ENCODE peak calls at places on chromosomes 5 and 9, in four cellular contexts. R is transverse colon; O is tibial artery; W is CD4-positive, CD25-positive, alpha-beta regulatory T cell. M is an unnamed sample. For H3K36me3, the result is how much of the 10 kb centered on the place peaks cover.

GRCh38 chr5:134554319-134555222 is 29.1 kb downstream of the JADE2 start:
- DNase-seq in W (peak), R (peak), O (peak), M (peak)

GRCh38 chr9:98530806-98531386 is 177.8 kb downstream of the GABBR2 start:
- DNase-seq in R (no peak), O (no peak), W (no peak), M (no peak)

GRCh38 chr5:15877905-15878304 is 301.7 kb downstream of the MARCHF11 start:
- DNase-seq in R (no peak), O (no peak), W (no peak), M (no peak)

GRCh38 chr5:65835191-65835590 is 91.2 kb upstream of the ERBIN start:
- DNase-seq in R (no peak), W (no peak), O (no peak), M (no peak)

GRCh38 chr5:88880196-88880595 is 2.8 kb downstream of the MEF2C start:
- DNase-seq in R (no peak), O (no peak), W (no peak), M (no peak)

GRCh38 chr9:94779693-94780290 is 53.3 kb downstream of the AOPEP start:
- DNase-seq in O (no peak), W (no peak), R (no peak), M (no peak)

GRCh38 chr9:99560561-99560960 is 261.1 kb upstream of the NR4A3 start:
- DNase-seq in O (no peak), W (no peak), R (no peak), M (no peak)

GRCh38 chr5:92945630-92946097 is 635.4 kb downstream of the NR2F1-AS1 start:
- DNase-seq in W (no peak), R (no peak), O (no peak), M (no peak)

GRCh38 chr5:144205141-144205551 is 34.5 kb downstream of the KCTD16 start:
- DNase-seq in O (peak), R (no peak), W (no peak), M (no peak)

GRCh38 chr9:110141118-110141797 is 66.7 kb downstream of the C9orf152 start:
- DNase-seq in O (peak), W (no peak), R (no peak), M (peak)

GRCh38 chr5:96474073-96474472 is 41.0 kb upstream of the PCSK1 start:
- DNase-seq in R (no peak), O (peak), W (no peak), M (no peak)

GRCh38 chr5:123156577-123157296 is 67.7 kb downstream of the PRDM6 start:
- DNase-seq in W (no peak), O (no peak), R (no peak), M (no peak)

GRCh38 chr5:172575816-172576215 is 65.2 kb upstream of the NEURL1B start:
- DNase-seq in O (no peak), W (no peak), R (no peak), M (no peak)

GRCh38 chr5:4419276-4419675 is 720.9 kb upstream of the ADAMTS16 start:
- DNase-seq in W (no peak), O (no peak), R (no peak), M (no peak)

GRCh38 chr5:1086137-1086536 is 25.7 kb downstream of the SLC12A7 start:
- DNase-seq in W (no peak), O (no peak), R (no peak), M (no peak)

GRCh38 chr5:175731172-175731571 is 73.3 kb downstream of the HRH2 start:
- DNase-seq in R (no peak), O (no peak), W (no peak), M (no peak)

GRCh38 chr9:137606734-137607138 is 1.2 kb downstream of the ARRDC1 start:
- DNase-seq in O (no peak), W (no peak), R (no peak), M (no peak)

GRCh38 chr5:134902071-134902801 is 2.7 kb upstream of the PCBD2 start:
- DNase-seq in R (no peak), O (no peak), W (no peak), M (no peak)

GRCh38 chr5:89073045-89073444 is 190.1 kb upstream of the MEF2C start:
- DNase-seq in R (no peak), W (no peak), O (no peak), M (no peak)

GRCh38 chr5:168073991-168074800 is 217.2 kb upstream of the WWC1 start:
- DNase-seq in W (no peak), R (no peak), O (no peak), M (no peak)

GRCh38 chr9:114176601-114177295 is 21.4 kb downstream of the COL27A1 start:
- DNase-seq in W (no peak), R (no peak), O (no peak), M (no peak)

GRCh38 chr5:103428411-103428871 is 134.1 kb downstream of the NUDT12 start:
- DNase-seq in O (no peak), W (no peak), R (no peak), M (no peak)

GRCh38 chr9:33942471-33943083 is 106.1 kb downstream of the UBAP2 start:
- DNase-seq in O (no peak), R (no peak), W (no peak), M (no peak)

GRCh38 chr9:16521868-16522381 is 348.5 kb downstream of the BNC2 start:
- DNase-seq in W (no peak), R (peak), O (peak), M (peak)

GRCh38 chr5:177077335-177077734 is 9.4 kb upstream of the FGFR4 start:
- DNase-seq in R (no peak), O (no peak), W (no peak), M (no peak)

GRCh38 chr9:77820293-77820954 is 172.3 kb upstream of the GNA14 start:
- DNase-seq in W (no peak), R (no peak), O (no peak), M (peak)

GRCh38 chr9:134365791-134366222 is 39.6 kb downstream of the RXRA start:
- DNase-seq in W (no peak), O (peak), R (peak), M (peak)

GRCh38 chr5:128084228-128085167 is 932 bp downstream of the SLC12A2 start:
- DNase-seq in W (peak), R (peak), O (peak), M (peak)

GRCh38 chr5:179906294-179906794 is 1.4 kb downstream of the TBC1D9B start:
- DNase-seq in W (no peak), O (no peak), R (no peak), M (no peak)
- H3K4me3 ChIP-seq in W (no peak), O (peak), R (no peak), M (peak)

DNA sequence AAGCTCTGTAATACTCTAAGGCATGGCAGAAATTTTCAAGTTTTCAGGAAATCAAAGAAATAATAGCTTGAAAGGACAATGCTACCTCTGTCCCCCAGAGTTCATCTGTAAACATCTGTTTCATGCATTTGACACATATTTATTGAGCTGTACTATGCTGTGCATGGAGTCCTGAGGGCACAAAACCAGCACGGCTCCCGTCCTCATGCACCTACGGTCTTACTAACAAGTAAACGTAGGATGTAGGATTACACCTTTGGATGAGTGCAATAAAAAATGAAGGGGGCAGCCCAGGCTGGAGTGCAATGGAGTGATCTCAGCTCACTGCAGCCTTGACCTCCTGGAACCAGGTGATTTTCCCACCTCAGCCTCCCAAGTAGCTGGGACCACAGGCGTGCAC is 81.9 kb downstream of the SPTLC1 start:
- DNase-seq in O (no peak), W (no peak), R (no peak), M (no peak)
- H3K36me3 ChIP-seq in O (half or more), W (half or more), R (under half), M (under half)

DNA sequence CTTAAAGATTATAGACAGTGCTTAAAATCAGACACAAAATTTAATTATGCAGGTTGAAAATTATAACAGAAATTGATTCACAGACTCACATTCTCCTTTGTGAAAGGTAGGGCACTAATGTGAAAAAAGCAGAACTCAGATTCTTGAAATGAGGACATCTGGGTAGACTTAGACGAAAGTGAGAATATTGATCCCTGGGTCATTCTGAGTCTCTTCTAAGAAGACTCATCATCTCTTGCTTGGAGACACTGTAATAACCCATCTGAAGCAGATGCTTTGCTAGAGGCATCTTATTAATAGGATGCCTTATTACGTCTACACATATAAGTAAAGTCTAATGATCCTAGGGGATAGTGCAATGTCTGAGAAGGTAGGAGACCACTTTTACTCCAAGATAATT is 274.4 kb downstream of the HINT1 start:
- DNase-seq in W (no peak), O (no peak), R (no peak), M (no peak)
- H3K4me3 ChIP-seq in W (no peak), O (no peak), R (no peak), M (no peak)

GRCh38 chr5:91369480-91369879 is 13.6 kb downstream of the ARRDC3 start:
- DNase-seq in W (no peak), R (no peak), O (no peak), M (no peak)
- H3K36me3 ChIP-seq in W (half or more), R (under half), O (under half), M (under half)

GRCh38 chr5:129460951-129461815 is 1.1 kb downstream of the ADAMTS19 start:
- DNase-seq in R (peak), O (no peak), W (no peak), M (peak)

GRCh38 chr5:129461816-129462396 is 1.8 kb downstream of the ADAMTS19 start:
- DNase-seq in O (no peak), R (no peak), W (no peak), M (no peak)

GRCh38 chr5:129460121-129460950 is at the start of gene ADAMTS19:
- DNase-seq in O (no peak), R (peak), W (no peak), M (no peak)

GRCh38 chr5:129459485-129460120 is 495 bp upstream of the ADAMTS19 start:
- DNase-seq in R (peak), W (no peak), O (no peak), M (no peak)
- H3K4me3 ChIP-seq in R (no peak), W (no peak), O (peak), M (no peak)

GRCh38 chr5:11222169-11222568 is 461.1 kb upstream of the DAP start:
- DNase-seq in R (no peak), O (no peak), W (no peak), M (no peak)

GRCh38 chr5:11227064-11227463 is 466.0 kb upstream of the DAP start:
- DNase-seq in O (no peak), R (no peak), W (no peak), M (no peak)

DNA sequence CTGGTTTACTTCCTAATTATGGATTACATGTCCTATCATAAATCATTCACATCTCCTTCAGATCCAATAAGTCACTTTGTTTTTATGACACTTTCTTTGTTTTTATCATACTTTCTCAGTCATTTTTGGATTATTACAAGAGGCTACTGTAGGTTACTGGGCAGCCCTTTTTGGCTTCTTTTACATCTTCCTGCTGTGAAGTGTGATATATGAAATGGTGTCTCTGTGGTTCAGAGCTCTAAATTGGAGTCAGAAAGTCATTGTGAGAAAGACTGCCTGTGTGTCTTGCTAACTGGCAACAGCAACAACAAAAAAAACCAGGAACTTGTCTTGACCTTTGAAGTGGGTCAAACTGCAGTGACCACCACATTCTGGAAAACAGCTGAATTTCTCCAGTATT is 463.8 kb upstream of the DAP start:
- DNase-seq in R (no peak), O (no peak), W (no peak), M (no peak)
- H3K36me3 ChIP-seq in R (under half), O (under half), W (under half), M (under half)

GRCh38 chr5:150460781-150461180 is 11.2 kb upstream of the RPS14 start:
- DNase-seq in O (no peak), R (no peak), W (no peak), M (no peak)
- H3K4me3 ChIP-seq in O (no peak), R (no peak), W (no peak), M (no peak)

DNA sequence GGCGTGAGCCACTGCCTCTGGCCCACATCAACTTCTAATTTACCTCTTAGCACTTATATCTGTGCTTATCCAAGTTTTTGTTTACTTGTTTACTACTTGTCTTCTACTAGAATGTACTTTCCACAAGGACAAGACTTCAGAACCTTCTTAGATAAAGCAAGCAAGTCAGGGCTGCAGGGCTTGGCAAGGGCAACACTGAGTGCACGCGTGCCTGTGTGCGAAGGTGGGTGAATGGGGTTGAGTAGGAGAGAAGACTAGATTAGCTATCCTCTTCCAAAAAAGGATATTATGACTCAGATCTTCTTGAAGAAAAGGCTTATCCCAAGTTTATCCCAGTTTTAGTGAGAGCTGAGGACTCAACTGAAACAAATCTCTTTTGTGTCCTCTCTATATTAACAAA is 19.3 kb downstream of the AK3 start:
- DNase-seq in R (no peak), W (no peak), O (no peak), M (no peak)
- H3K36me3 ChIP-seq in R (under half), W (under half), O (under half), M (under half)